ENCODE peak calls at places on chromosomes 1 and 21, in four cellular contexts. W is uterus, U is psoas muscle, S is sciatic nerve. V is an unnamed sample.

GRCh38 chr1:179709841-179710329 is 33.2 kb upstream of the FAM163A start:
- DNase-seq in W (peak; percentile 24), U (peak; percentile 51), S (no peak), V (no peak)

GRCh38 chr1:42931108-42931539 is 27.5 kb downstream of the SLC2A1 start:
- DNase-seq in W (no peak), U (no peak), S (peak; percentile 61), V (peak; percentile 81)

GRCh38 chr1:172764378-172764777 is 105.5 kb downstream of the FASLG start:
- DNase-seq in W (no peak), U (no peak), S (peak; percentile 59), V (no peak)

GRCh38 chr1:183185941-183186490 is at the start of gene LAMC2:
- DNase-seq in W (peak; percentile 24), U (no peak), S (no peak), V (peak; percentile 41)

GRCh38 chr1:71587961-71588360 is 507.1 kb upstream of the ZRANB2 start:
- DNase-seq in W (no peak), U (no peak), S (no peak), V (no peak)

GRCh38 chr1:181083842-181084605 is 4.5 kb upstream of the IER5 start:
- DNase-seq in W (peak; percentile 69), U (peak; percentile 77), S (peak; percentile 62), V (peak; percentile 65)

GRCh38 chr1:24022611-24023359 is 42.7 kb upstream of the SRSF10 start:
- DNase-seq in W (peak; percentile 61), U (no peak), S (peak; percentile 31), V (no peak)

GRCh38 chr1:229756666-229757065 is 130.6 kb downstream of the URB2 start:
- DNase-seq in W (no peak), U (no peak), S (no peak), V (no peak)

GRCh38 chr1:160494620-160495019 is 28.4 kb downstream of the SLAMF6 start:
- DNase-seq in W (no peak), U (no peak), S (no peak), V (no peak)

GRCh38 chr1:88104234-88104633 is 579.8 kb upstream of the PKN2 start:
- DNase-seq in W (no peak), U (no peak), S (no peak), V (no peak)

GRCh38 chr1:21149862-21150432 is 26.8 kb downstream of the EIF4G3 start:
- DNase-seq in W (no peak), U (no peak), S (no peak), V (no peak)

GRCh38 chr1:92960395-92961130 is 699 bp downstream of the DIPK1A start:
- DNase-seq in W (peak; percentile 67), U (peak; percentile 64), S (peak; percentile 66), V (peak; percentile 73)

GRCh38 chr1:117077267-117077666 is 17.1 kb downstream of the TTF2 start:
- DNase-seq in W (no peak), U (no peak), S (no peak), V (no peak)

GRCh38 chr1:12528021-12528852 is 89.8 kb downstream of the DHRS3 start:
- DNase-seq in W (peak; percentile 50), U (peak; percentile 86), S (peak; percentile 88), V (peak; percentile 73)

GRCh38 chr1:212635141-212635601 is 26.6 kb downstream of the ATF3 start:
- DNase-seq in W (no peak), U (no peak), S (no peak), V (no peak)

GRCh38 chr1:47696404-47696910 is 258.6 kb downstream of the FOXD2 start:
- DNase-seq in W (no peak), U (no peak), S (peak; percentile 42), V (no peak)

GRCh38 chr1:15347182-15347581 is 62.5 kb upstream of the EFHD2 start:
- DNase-seq in W (no peak), U (no peak), S (no peak), V (no peak)

GRCh38 chr1:227884370-227885134 is 63.2 kb downstream of the WNT9A start:
- DNase-seq in W (no peak), U (peak; percentile 25), S (peak; percentile 57), V (no peak)

GRCh38 chr1:176866011-176866410 is 298.5 kb downstream of the ASTN1 start:
- DNase-seq in W (no peak), U (no peak), S (no peak), V (no peak)

GRCh38 chr1:204359474-204360255 is at the start of gene PLEKHA6:
- DNase-seq in W (no peak), U (peak; percentile 77), S (no peak), V (no peak)

GRCh38 chr1:181010789-181011188 is 11.9 kb downstream of the STX6 start:
- DNase-seq in W (no peak), U (no peak), S (no peak), V (no peak)

GRCh38 chr21:26966978-26967913 is at the start of gene ADAMTS5:
- DNase-seq in W (peak; percentile 77), U (peak; percentile 80), S (peak; percentile 60), V (peak; percentile 29)

GRCh38 chr1:117646007-117646913 is 40.4 kb downstream of the TENT5C start:
- DNase-seq in W (no peak), U (peak; percentile 83), S (no peak), V (no peak)

V was measured in HuH-7.5.